ENCODE peak calls at places on chromosomes 6 and 20, in seven cellular contexts. F, I, Z, Y, L, K and M are unnamed samples.

GRCh38 chr20:329851-330232 is 4.5 kb downstream of the SOX12 start:
- DNase-seq in F (no peak), I (no peak), Z (no peak), Y (no peak), L (no peak), K (no peak), M (no peak)

GRCh38 chr6:128964771-128965170 is 81.8 kb downstream of the LAMA2 start:
- DNase-seq in F (no peak), I (no peak), Z (no peak), Y (no peak), L (no peak), K (no peak), M (no peak)

GRCh38 chr20:53080969-53081871 is 109.1 kb downstream of the TSHZ2 start:
- DNase-seq in F (peak; percentile 42), I (no peak), Z (peak; percentile 32), Y (peak; percentile 91), L (no peak), K (peak; percentile 83), M (no peak)

GRCh38 chr6:113859349-113860164 is 2.4 kb downstream of the MARCKS start:
- DNase-seq in F (peak; percentile 67), I (peak; percentile 74), Z (peak; percentile 38), Y (no peak), L (no peak), K (peak; percentile 43), M (peak; percentile 55)

GRCh38 chr20:39421571-39422099 is 459.5 kb downstream of the DHX35 start:
- DNase-seq in F (no peak), I (no peak), Z (no peak), Y (no peak), L (no peak), K (no peak), M (no peak)

GRCh38 chr6:9236443-9236842 is 801.1 kb upstream of the SLC35B3 start:
- DNase-seq in F (no peak), I (no peak), Z (no peak), Y (no peak), L (no peak), K (no peak), M (no peak)

GRCh38 chr6:154706389-154706788 is 26.8 kb upstream of the SCAF8 start:
- DNase-seq in F (no peak), I (no peak), Z (no peak), Y (no peak), L (no peak), K (no peak), M (no peak)

GRCh38 chr6:32114853-32115252 is 5.7 kb upstream of the TNXB start:
- DNase-seq in F (no peak), I (no peak), Z (no peak), Y (no peak), L (no peak), K (no peak), M (no peak)

GRCh38 chr6:108030223-108030622 is 44.3 kb downstream of the OSTM1 start:
- DNase-seq in F (no peak), I (no peak), Z (no peak), Y (no peak), L (no peak), K (no peak), M (no peak)

GRCh38 chr6:153537422-153537821 is 406.3 kb upstream of the RGS17 start:
- DNase-seq in F (no peak), I (no peak), Z (no peak), Y (peak; percentile 4), L (no peak), K (no peak), M (no peak)

GRCh38 chr6:89834884-89835792 is 5.5 kb downstream of the CASP8AP2 start:
- DNase-seq in F (no peak), I (no peak), Z (no peak), Y (no peak), L (no peak), K (no peak), M (peak; percentile 37)

GRCh38 chr6:105786449-105786848 is 299.7 kb upstream of the PRDM1 start:
- DNase-seq in F (no peak), I (no peak), Z (no peak), Y (no peak), L (no peak), K (no peak), M (no peak)

GRCh38 chr6:143755301-143755744 is 77.6 kb downstream of the PHACTR2 start:
- DNase-seq in F (peak; percentile 87), I (peak; percentile 55), Z (peak; percentile 67), Y (no peak), L (no peak), K (no peak), M (no peak)

GRCh38 chr6:217048-217659 is 75.1 kb upstream of the DUSP22 start:
- DNase-seq in F (no peak), I (no peak), Z (peak; percentile 33), Y (no peak), L (no peak), K (no peak), M (no peak)

GRCh38 chr6:16505711-16506362 is 255.4 kb downstream of the ATXN1 start:
- DNase-seq in F (peak; percentile 82), I (no peak), Z (no peak), Y (no peak), L (peak; percentile 40), K (no peak), M (no peak)
- TF ChIP-seq CTCF in F (peak; percentile 9), I (no peak), Z (no peak), Y (no peak), L (no peak), K (no peak), M (no peak)

DNA sequence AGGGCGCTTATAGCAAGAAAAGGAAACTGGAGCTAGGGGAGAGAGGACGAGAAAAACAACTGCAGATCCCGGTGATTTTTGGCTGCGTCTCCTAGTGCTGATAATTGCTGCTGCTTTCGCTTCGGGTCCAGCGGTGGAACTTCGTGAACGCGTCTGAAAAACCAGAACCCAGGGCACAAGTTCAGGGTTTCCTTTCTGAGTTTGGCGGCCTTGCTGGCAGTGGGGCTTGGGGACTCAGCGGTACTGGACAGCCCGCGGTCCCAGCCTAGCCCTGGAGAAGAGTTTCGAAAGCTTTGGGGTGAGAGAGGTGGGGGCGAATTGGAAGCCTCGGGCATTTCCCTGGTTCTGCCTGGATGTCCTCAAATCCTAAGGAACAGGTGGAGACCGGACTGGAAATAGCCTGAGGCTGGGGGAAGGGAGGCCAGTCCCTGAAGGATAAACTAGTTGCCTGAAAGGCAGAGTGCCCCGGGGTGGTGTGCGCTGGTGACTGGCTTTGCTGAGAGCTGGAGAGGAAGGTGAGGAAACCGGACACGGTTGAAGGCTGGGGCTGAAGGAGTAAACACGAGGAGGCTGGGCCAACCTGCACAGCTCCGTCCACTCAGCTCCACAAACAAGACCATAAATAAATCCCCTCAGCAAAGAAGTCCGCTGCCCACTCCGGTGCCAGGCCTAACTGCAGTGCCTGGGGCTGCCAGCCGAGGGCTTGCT is 857 bp downstream of the GMPR start:
- DNase-seq in F (peak; percentile 47), I (peak; percentile 64), Z (peak; percentile 70), Y (no peak), L (no peak), K (peak; percentile 79), M (peak; percentile 43)
- TF ChIP-seq CTCF in F (peak; percentile 22), I (no peak), Z (peak; percentile 29), Y (peak; percentile 26), L (peak; percentile 42), K (peak; percentile 72), M (no peak)

DNA sequence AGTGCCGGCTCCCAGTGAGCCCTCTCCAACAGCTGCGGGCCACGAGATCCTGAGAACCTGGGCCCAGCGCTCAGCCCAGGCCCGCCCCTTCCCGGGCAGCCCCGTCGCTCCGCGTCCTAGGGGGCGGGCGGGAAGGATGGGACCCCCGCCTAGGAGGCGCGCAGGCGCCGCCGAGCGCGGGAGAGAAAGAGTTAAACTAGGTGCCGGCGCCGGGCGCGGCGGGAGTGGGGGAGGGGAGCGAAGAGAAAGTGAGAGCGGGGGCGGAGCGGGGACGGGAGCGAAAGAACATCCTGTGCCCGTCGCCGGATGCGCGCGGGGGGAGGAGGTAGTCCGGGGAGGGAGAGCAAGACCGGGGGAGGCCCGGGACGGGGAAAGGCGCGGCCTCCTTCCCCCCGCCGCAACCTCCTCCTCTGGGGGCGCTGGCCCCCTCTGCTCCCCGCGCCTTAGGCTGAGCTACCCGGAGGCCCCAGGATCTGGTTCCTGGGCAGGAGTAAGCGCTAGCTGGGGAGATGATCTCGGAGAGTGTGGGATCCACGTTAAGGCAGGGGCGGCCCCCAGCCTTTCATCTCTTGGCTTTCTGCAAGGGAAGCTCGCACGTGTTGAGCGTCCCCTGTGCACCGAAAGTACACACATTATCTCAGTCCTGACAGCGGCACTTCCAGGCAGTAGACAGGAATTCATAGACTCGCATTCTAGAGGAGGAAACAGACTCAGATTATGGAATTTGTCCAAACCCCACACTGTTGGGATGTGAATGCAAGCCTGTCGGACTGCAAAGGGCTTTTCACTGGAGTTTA is 4.9 kb upstream of the ARMC12 start:
- DNase-seq in F (peak; percentile 99), I (peak; percentile 99), Z (peak; percentile 97), Y (peak; percentile 79), L (no peak), K (peak; percentile 98), M (peak; percentile 92)
- TF ChIP-seq CTCF in F (no peak), I (no peak), Z (no peak), Y (no peak), L (no peak), K (no peak), M (peak; percentile 8)

GRCh38 chr6:55545791-55546190 is 33.2 kb downstream of the HMGCLL1 start:
- DNase-seq in F (no peak), I (no peak), Z (no peak), Y (no peak), L (no peak), K (no peak), M (no peak)

GRCh38 chr6:55541024-55541423 is 38.0 kb downstream of the HMGCLL1 start:
- DNase-seq in F (no peak), I (no peak), Z (no peak), Y (no peak), L (no peak), K (no peak), M (no peak)

DNA sequence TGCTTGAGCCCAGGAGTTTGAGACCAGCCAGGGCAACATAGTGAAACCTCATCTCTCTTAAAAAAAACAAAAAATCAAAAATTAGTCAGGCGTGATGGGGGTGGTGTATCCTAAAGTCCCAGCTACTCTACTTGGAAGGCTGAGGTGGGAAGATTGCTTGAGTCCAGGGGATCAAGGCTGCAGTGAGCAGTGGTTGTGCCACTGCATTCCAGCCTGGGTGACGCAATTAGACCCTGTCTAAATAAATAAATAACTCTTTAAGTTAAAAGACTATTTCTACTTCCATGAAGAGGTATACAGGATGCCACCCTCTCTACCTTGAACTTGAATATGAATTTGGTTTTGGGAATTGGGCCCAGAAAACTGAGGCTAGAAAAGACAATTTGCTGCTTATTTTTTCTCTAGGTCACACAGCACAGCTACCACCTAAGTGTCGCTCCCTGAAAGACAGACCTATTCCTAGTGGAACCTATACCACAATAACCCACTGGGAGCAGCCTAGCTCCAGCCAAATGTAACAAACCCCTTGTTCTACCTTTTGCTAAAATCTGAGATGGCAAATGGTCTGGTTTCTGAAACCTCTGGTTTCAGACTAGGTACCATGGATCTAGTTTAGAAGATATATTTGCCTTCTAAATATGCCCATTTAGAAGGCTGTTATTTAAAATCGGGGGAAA is 35.2 kb downstream of the HMGCLL1 start:
- DNase-seq in F (peak; percentile 2), I (no peak), Z (no peak), Y (no peak), L (no peak), K (no peak), M (no peak)
- TF ChIP-seq CTCF in F (no peak), I (no peak), Z (no peak), Y (no peak), L (peak; percentile 9), K (no peak), M (no peak)

GRCh38 chr20:6184086-6184485 is 61.3 kb upstream of the FERMT1 start:
- DNase-seq in F (no peak), I (no peak), Z (no peak), Y (no peak), L (no peak), K (no peak), M (no peak)

GRCh38 chr20:6180531-6180930 is 57.7 kb upstream of the FERMT1 start:
- DNase-seq in F (no peak), I (no peak), Z (no peak), Y (no peak), L (no peak), K (no peak), M (no peak)

GRCh38 chr20:6185268-6185667 is 62.4 kb upstream of the FERMT1 start:
- DNase-seq in F (peak; percentile 14), I (no peak), Z (no peak), Y (no peak), L (no peak), K (no peak), M (no peak)
- TF ChIP-seq CTCF in F (peak; percentile 23), I (no peak), Z (no peak), Y (no peak), L (no peak), K (no peak), M (peak; percentile 9)